ENCODE peak calls at places on chromosomes 3 and 15, in five cellular contexts. R is stimulated activated CD4-positive, alpha-beta T cell treated with anti-CD3 and anti-CD28 coated beads, Interleukin-2, amount 100 ng/mL, for 24 hours; W is fibroblast of gingiva; F is sigmoid colon; C is NCI-H1436. Q is an unnamed sample.

GRCh38 chr3:159969-160368 is 36.6 kb upstream of the CHL1 start:
- DNase-seq in R (no peak), W (no peak), F (no peak), C (no peak), Q (no peak)

GRCh38 chr3:78861156-78861555 is 906.6 kb downstream of the ROBO1 start:
- DNase-seq in R (no peak), W (no peak), F (no peak), C (no peak), Q (no peak)

GRCh38 chr3:195160908-195161434 is 110.0 kb downstream of the XXYLT1 start:
- DNase-seq in R (no peak), W (no peak), F (no peak), C (no peak), Q (no peak)

GRCh38 chr3:168671091-168671490 is 575.4 kb upstream of the GOLIM4 start:
- DNase-seq in R (no peak), W (no peak), F (no peak), C (no peak), Q (no peak)

GRCh38 chr3:49411550-49411967 is 217 bp downstream of the RHOA start:
- DNase-seq in R (peak; percentile 56), W (no peak), F (peak; percentile 81), C (no peak), Q (peak; percentile 52)

GRCh38 chr15:39625451-39625850 is 44.6 kb downstream of the THBS1 start:
- DNase-seq in R (no peak), W (no peak), F (no peak), C (no peak), Q (no peak)

GRCh38 chr15:31331389-31331788 is 4.8 kb downstream of the KLF13 start:
- DNase-seq in R (no peak), W (no peak), F (no peak), C (no peak), Q (no peak)

GRCh38 chr15:80498652-80499051 is 94.5 kb downstream of the ARNT2 start:
- DNase-seq in R (no peak), W (no peak), F (no peak), C (no peak), Q (no peak)

GRCh38 chr3:48411041-48411588 is 18.8 kb downstream of the PLXNB1 start:
- DNase-seq in R (no peak), W (no peak), F (peak; percentile 46), C (no peak), Q (no peak)

GRCh38 chr3:5384557-5384956 is 197.1 kb downstream of the EDEM1 start:
- DNase-seq in R (no peak), W (no peak), F (no peak), C (no peak), Q (no peak)

GRCh38 chr15:41949400-41950126 is 22.8 kb downstream of the EHD4 start:
- DNase-seq in R (no peak), W (no peak), F (no peak), C (no peak), Q (no peak)

GRCh38 chr15:97561529-97561928 is 399.0 kb upstream of the ARRDC4 start:
- DNase-seq in R (no peak), W (no peak), F (no peak), C (no peak), Q (no peak)

GRCh38 chr3:184559336-184559735 is 2.2 kb upstream of the EPHB3 start:
- DNase-seq in R (no peak), W (no peak), F (no peak), C (peak; percentile 35), Q (peak; percentile 82)

GRCh38 chr15:29316422-29316821 is 46.8 kb upstream of the NSMCE3 start:
- DNase-seq in R (no peak), W (no peak), F (no peak), C (no peak), Q (no peak)

GRCh38 chr3:18424862-18425640 is at the start of gene SATB1:
- DNase-seq in R (peak; percentile 68), W (peak; percentile 66), F (peak; percentile 92), C (peak; percentile 46), Q (peak; percentile 93)

GRCh38 chr3:123346726-123347125 is 102.2 kb downstream of the ADCY5 start:
- DNase-seq in R (no peak), W (no peak), F (peak; percentile 50), C (no peak), Q (no peak)

GRCh38 chr3:103052236-103052830 is 617.5 kb downstream of the ZPLD1 start:
- DNase-seq in R (no peak), W (no peak), F (peak; percentile 79), C (no peak), Q (no peak)

GRCh38 chr3:60391292-60391691 is 860.0 kb downstream of the FHIT start:
- DNase-seq in R (no peak), W (no peak), F (no peak), C (no peak), Q (no peak)

GRCh38 chr3:172071780-172072179 is 32.4 kb downstream of the FNDC3B start:
- DNase-seq in R (no peak), W (no peak), F (no peak), C (no peak), Q (no peak)

GRCh38 chr3:158804441-158804840 is 2.6 kb downstream of the MFSD1 start:
- DNase-seq in R (no peak), W (no peak), F (no peak), C (no peak), Q (no peak)

GRCh38 chr3:50567386-50568182 is at the start of gene C3orf18:
- DNase-seq in R (peak; percentile 96), W (peak; percentile 89), F (peak; percentile 97), C (peak; percentile 47), Q (peak; percentile 92)

GRCh38 chr3:35648347-35648746 is 9.0 kb downstream of the ARPP21 start:
- DNase-seq in R (no peak), W (peak; percentile 30), F (no peak), C (no peak), Q (no peak)

GRCh38 chr3:153277029-153277428 is 115.0 kb downstream of the RAP2B start:
- DNase-seq in R (no peak), W (no peak), F (no peak), C (no peak), Q (no peak)

GRCh38 chr3:128497305-128498126 is 4.5 kb upstream of the GATA2 start:
- DNase-seq in R (peak; percentile 77), W (no peak), F (peak; percentile 67), C (peak; percentile 81), Q (peak; percentile 90)

GRCh38 chr3:150177673-150178378 is 207.1 kb upstream of the PFN2 start:
- DNase-seq in R (no peak), W (peak; percentile 26), F (no peak), C (no peak), Q (no peak)

GRCh38 chr3:190701096-190701532 is 161.4 kb downstream of the GMNC start:
- DNase-seq in R (no peak), W (peak; percentile 78), F (no peak), C (no peak), Q (peak; percentile 70)

GRCh38 chr15:25372298-25372697 is 66.5 kb downstream of the UBE3A start:
- DNase-seq in R (no peak), W (peak; percentile 58), F (no peak), C (no peak), Q (no peak)

GRCh38 chr3:128439226-128439625 is 27.5 kb downstream of the DNAJB8 start:
- DNase-seq in R (no peak), W (peak; percentile 9), F (no peak), C (no peak), Q (no peak)

GRCh38 chr3:14122301-14122700 is 2.4 kb downstream of the CHCHD4 start:
- DNase-seq in R (no peak), W (no peak), F (no peak), C (no peak), Q (no peak)

GRCh38 chr15:66720206-66721010 is 18.4 kb downstream of the SMAD6 start:
- DNase-seq in R (no peak), W (peak; percentile 91), F (no peak), C (no peak), Q (no peak)

GRCh38 chr3:75140904-75141615 is 523.1 kb upstream of the FRG2C start:
- DNase-seq in R (no peak), W (no peak), F (no peak), C (no peak), Q (no peak)

GRCh38 chr3:133643611-133644010 is 18.1 kb downstream of the TOPBP1 start:
- DNase-seq in R (no peak), W (no peak), F (no peak), C (no peak), Q (no peak)

GRCh38 chr15:51318382-51319150 is 19.8 kb downstream of the CYP19A1 start:
- DNase-seq in R (no peak), W (peak; percentile 72), F (no peak), C (no peak), Q (no peak)

GRCh38 chr3:4821975-4822374 is 157.3 kb upstream of the BHLHE40 start:
- DNase-seq in R (peak; percentile 70), W (no peak), F (no peak), C (no peak), Q (no peak)

GRCh38 chr3:118990818-118991560 is 43.7 kb downstream of the IGSF11 start:
- DNase-seq in R (no peak), W (no peak), F (no peak), C (no peak), Q (no peak)

GRCh38 chr15:98803228-98804056 is 155.1 kb downstream of the IGF1R start:
- DNase-seq in R (no peak), W (no peak), F (no peak), C (no peak), Q (no peak)

GRCh38 chr3:167899090-167899489 is 163.6 kb downstream of the SERPINI1 start:
- DNase-seq in R (no peak), W (no peak), F (no peak), C (no peak), Q (no peak)

GRCh38 chr15:31584195-31584594 is 257.6 kb downstream of the KLF13 start:
- DNase-seq in R (no peak), W (no peak), F (no peak), C (no peak), Q (no peak)

GRCh38 chr15:65856821-65857455 is 12.4 kb upstream of the RAB11A start:
- DNase-seq in R (peak; percentile 88), W (peak; percentile 23), F (peak; percentile 80), C (peak; percentile 52), Q (peak; percentile 57)

GRCh38 chr15:68610825-68611224 is 32.0 kb downstream of the CORO2B start:
- DNase-seq in R (no peak), W (peak; percentile 30), F (no peak), C (no peak), Q (no peak)